ENCODE peak calls at places on chromosomes 5 and 9, in ten cellular contexts. R, K, B, L, X, J, E, T, V and Q are unnamed samples.

GRCh38 chr9:93809204-93809940 is 145.8 kb downstream of the BARX1 start:
- DNase-seq in B (no peak), L (no peak), J (no peak), K (no peak), E (no peak), V (no peak), T (no peak), X (no peak), R (no peak), Q (peak)

GRCh38 chr5:134577022-134577795 is 51.7 kb downstream of the JADE2 start:
- DNase-seq in V (no peak), T (no peak), L (peak), E (no peak), X (no peak), B (no peak), J (peak), R (no peak), K (no peak), Q (peak)

GRCh38 chr5:55691265-55692105 is 20.6 kb downstream of the SLC38A9 start:
- DNase-seq in K (peak), E (peak), T (no peak), V (no peak), B (no peak), J (no peak), L (no peak), R (peak), X (peak), Q (peak)

GRCh38 chr5:67577424-67577823 is 380.8 kb upstream of the CD180 start:
- DNase-seq in X (no peak), L (no peak), R (no peak), K (no peak), E (no peak), J (no peak), V (no peak), B (no peak), T (no peak), Q (no peak)

GRCh38 chr9:70466976-70467551 is 52.6 kb upstream of the KLF9 start:
- DNase-seq in V (no peak), B (no peak), E (no peak), L (no peak), J (no peak), X (no peak), K (peak), T (no peak), R (no peak), Q (peak)

GRCh38 chr9:74942801-74943200 is 9.9 kb downstream of the C9orf40 start:
- DNase-seq in R (no peak), X (no peak), J (no peak), B (peak), V (no peak), K (no peak), T (no peak), L (no peak), E (peak), Q (no peak)

GRCh38 chr5:160635678-160636077 is 214.0 kb downstream of the PTTG1 start:
- DNase-seq in J (no peak), B (no peak), X (no peak), T (no peak), K (no peak), V (no peak), E (no peak), L (no peak), R (no peak), Q (no peak)

GRCh38 chr5:150763023-150763793 is 4.4 kb upstream of the DCTN4 start:
- DNase-seq in J (peak), R (no peak), T (no peak), E (peak), X (peak), K (peak), L (peak), V (no peak), B (no peak), Q (peak)

GRCh38 chr9:73172811-73173210 is 21.1 kb downstream of the ANXA1 start:
- DNase-seq in K (no peak), X (no peak), L (no peak), T (no peak), R (no peak), B (no peak), V (no peak), E (no peak), J (no peak), Q (no peak)

GRCh38 chr5:81023261-81024015 is 63.3 kb downstream of the RASGRF2 start:
- DNase-seq in L (no peak), R (no peak), V (no peak), J (no peak), B (no peak), E (no peak), K (no peak), T (no peak), X (no peak), Q (no peak)

GRCh38 chr5:153818626-153819025 is 220.1 kb downstream of the FAM114A2 start:
- DNase-seq in E (no peak), J (no peak), B (no peak), V (no peak), X (no peak), L (no peak), R (no peak), T (no peak), K (no peak), Q (peak)

GRCh38 chr9:136856541-136857141 is 4.5 kb downstream of the MAMDC4 start:
- DNase-seq in T (peak), L (no peak), X (no peak), J (no peak), V (no peak), K (no peak), R (no peak), E (no peak), B (no peak), Q (no peak)

GRCh38 chr9:105093685-105094084 is 150.8 kb upstream of the SLC44A1 start:
- DNase-seq in T (no peak), X (no peak), R (no peak), V (no peak), J (no peak), E (no peak), B (no peak), K (no peak), L (no peak), Q (no peak)

GRCh38 chr5:142915840-142916424 is 145.8 kb downstream of the ARHGAP26 start:
- DNase-seq in B (no peak), R (no peak), L (no peak), X (peak), T (no peak), J (no peak), E (peak), K (no peak), V (no peak), Q (peak)